ENCODE peak calls at places on chromosomes 3 and 15, in four cellular contexts. One of them, this sample, is unnamed.
A peak's percentile ranks its signal among the peaks of the same experiment; 100 is the strongest.

GRCh38 chr15:61095804-61096506 is 133.1 kb downstream of the RORA start:
- DNase-seq in breast epithelium: no peak
- DNase-seq in sigmoid colon: no peak
- DNase-seq in brain microvascular endothelial cell: no peak
- DNase-seq in this sample: peak; percentile 55

GRCh38 chr3:197801801-197802504 is 10.9 kb downstream of the LRCH3 start:
- DNase-seq in sigmoid colon: no peak
- DNase-seq in brain microvascular endothelial cell: no peak
- DNase-seq in breast epithelium: peak; percentile 37
- DNase-seq in this sample: peak; percentile 35

GRCh38 chr15:81182746-81183402 is 13.8 kb upstream of the IL16 start:
- DNase-seq in sigmoid colon: peak; percentile 70
- DNase-seq in breast epithelium: no peak
- DNase-seq in brain microvascular endothelial cell: no peak
- DNase-seq in this sample: no peak

GRCh38 chr15:40770147-40770721 is 454 bp downstream of the C15orf62 start:
- DNase-seq in sigmoid colon: no peak
- DNase-seq in breast epithelium: peak; percentile 57
- DNase-seq in brain microvascular endothelial cell: no peak
- DNase-seq in this sample: peak; percentile 89

GRCh38 chr3:24156466-24156865 is 211.4 kb downstream of the NR1D2 start:
- DNase-seq in brain microvascular endothelial cell: peak; percentile 67
- DNase-seq in breast epithelium: no peak
- DNase-seq in sigmoid colon: no peak
- DNase-seq in this sample: no peak

GRCh38 chr3:165837058-165837525 is at the start of gene BCHE:
- DNase-seq in brain microvascular endothelial cell: peak; percentile 84
- DNase-seq in breast epithelium: no peak
- DNase-seq in sigmoid colon: peak; percentile 64
- DNase-seq in this sample: no peak

GRCh38 chr15:29131336-29132109 is 138.1 kb downstream of the NSMCE3 start:
- DNase-seq in brain microvascular endothelial cell: no peak
- DNase-seq in breast epithelium: no peak
- DNase-seq in sigmoid colon: peak; percentile 46
- DNase-seq in this sample: no peak

GRCh38 chr3:126013742-126014141 is 44.8 kb downstream of the ROPN1B start:
- DNase-seq in brain microvascular endothelial cell: no peak
- DNase-seq in sigmoid colon: no peak
- DNase-seq in breast epithelium: no peak
- DNase-seq in this sample: no peak

GRCh38 chr3:87229113-87229512 is 2.0 kb downstream of the CHMP2B start:
- DNase-seq in breast epithelium: no peak
- DNase-seq in brain microvascular endothelial cell: no peak
- DNase-seq in sigmoid colon: no peak
- DNase-seq in this sample: no peak

GRCh38 chr3:54347933-54348332 is 225.6 kb downstream of the CACNA2D3 start:
- DNase-seq in breast epithelium: no peak
- DNase-seq in sigmoid colon: no peak
- DNase-seq in brain microvascular endothelial cell: no peak
- DNase-seq in this sample: no peak

GRCh38 chr15:96234109-96234892 is 96.2 kb upstream of the NR2F2 start:
- DNase-seq in sigmoid colon: no peak
- DNase-seq in breast epithelium: no peak
- DNase-seq in brain microvascular endothelial cell: no peak
- DNase-seq in this sample: no peak

GRCh38 chr3:194906970-194907629 is 221.4 kb downstream of the FAM43A start:
- DNase-seq in brain microvascular endothelial cell: no peak
- DNase-seq in sigmoid colon: no peak
- DNase-seq in breast epithelium: no peak
- DNase-seq in this sample: no peak

GRCh38 chr15:92528736-92529135 is 126.8 kb downstream of the FAM174B start:
- DNase-seq in brain microvascular endothelial cell: no peak
- DNase-seq in breast epithelium: no peak
- DNase-seq in sigmoid colon: no peak
- DNase-seq in this sample: no peak

GRCh38 chr3:51637941-51638471 is 33.0 kb upstream of the TEX264 start:
- DNase-seq in breast epithelium: no peak
- DNase-seq in sigmoid colon: no peak
- DNase-seq in brain microvascular endothelial cell: peak; percentile 72
- DNase-seq in this sample: peak; percentile 58
- H3K36me3 ChIP-seq in breast epithelium: peaks cover 4% of the 10 kb centered on the region
- H3K36me3 ChIP-seq in sigmoid colon: peaks cover 100% of the 10 kb centered on the region
- H3K36me3 ChIP-seq in brain microvascular endothelial cell: peaks cover 49% of the 10 kb centered on the region
- H3K36me3 ChIP-seq in this sample: peaks cover 23% of the 10 kb centered on the region

GRCh38 chr3:184491867-184492615 is 69.5 kb upstream of the EPHB3 start:
- DNase-seq in breast epithelium: no peak
- DNase-seq in sigmoid colon: no peak
- DNase-seq in brain microvascular endothelial cell: no peak
- DNase-seq in this sample: no peak
- H3K4me3 ChIP-seq in breast epithelium: peak overlapping the region; percentile 28
- H3K4me3 ChIP-seq in sigmoid colon: no peak overlapping the region
- H3K4me3 ChIP-seq in brain microvascular endothelial cell: no peak overlapping the region
- H3K4me3 ChIP-seq in this sample: no peak overlapping the region

GRCh38 chr3:119600732-119601131 is 3.0 kb downstream of the PLA1A start:
- DNase-seq in breast epithelium: no peak
- DNase-seq in brain microvascular endothelial cell: no peak
- DNase-seq in sigmoid colon: no peak
- DNase-seq in this sample: no peak

GRCh38 chr3:119599558-119600174 is 2.0 kb downstream of the PLA1A start:
- DNase-seq in brain microvascular endothelial cell: no peak
- DNase-seq in sigmoid colon: no peak
- DNase-seq in breast epithelium: no peak
- DNase-seq in this sample: no peak

GRCh38 chr3:119597548-119598288 is at the start of gene PLA1A:
- DNase-seq in brain microvascular endothelial cell: no peak
- DNase-seq in sigmoid colon: no peak
- DNase-seq in breast epithelium: no peak
- DNase-seq in this sample: peak; percentile 20

GRCh38 chr3:119596392-119596791 is 1.3 kb upstream of the PLA1A start:
- DNase-seq in sigmoid colon: no peak
- DNase-seq in breast epithelium: no peak
- DNase-seq in brain microvascular endothelial cell: no peak
- DNase-seq in this sample: no peak

GRCh38 chr3:119598410-119599098 is 869 bp downstream of the PLA1A start:
- DNase-seq in sigmoid colon: no peak
- DNase-seq in breast epithelium: no peak
- DNase-seq in brain microvascular endothelial cell: no peak
- DNase-seq in this sample: no peak
- H3K27ac ChIP-seq in sigmoid colon: no peak overlapping the region
- H3K27ac ChIP-seq in breast epithelium: no peak overlapping the region
- H3K27ac ChIP-seq in brain microvascular endothelial cell: no peak overlapping the region
- H3K27ac ChIP-seq in this sample: no peak overlapping the region

GRCh38 chr15:98898122-98898521 is 109.5 kb downstream of the PGPEP1L start:
- DNase-seq in breast epithelium: no peak
- DNase-seq in brain microvascular endothelial cell: no peak
- DNase-seq in sigmoid colon: no peak
- DNase-seq in this sample: no peak
- H3K36me3 ChIP-seq in breast epithelium: peaks cover 4% of the 10 kb centered on the region
- H3K36me3 ChIP-seq in brain microvascular endothelial cell: no peaks in the 10 kb centered on the region
- H3K36me3 ChIP-seq in sigmoid colon: no peaks in the 10 kb centered on the region
- H3K36me3 ChIP-seq in this sample: no peaks in the 10 kb centered on the region

DNA sequence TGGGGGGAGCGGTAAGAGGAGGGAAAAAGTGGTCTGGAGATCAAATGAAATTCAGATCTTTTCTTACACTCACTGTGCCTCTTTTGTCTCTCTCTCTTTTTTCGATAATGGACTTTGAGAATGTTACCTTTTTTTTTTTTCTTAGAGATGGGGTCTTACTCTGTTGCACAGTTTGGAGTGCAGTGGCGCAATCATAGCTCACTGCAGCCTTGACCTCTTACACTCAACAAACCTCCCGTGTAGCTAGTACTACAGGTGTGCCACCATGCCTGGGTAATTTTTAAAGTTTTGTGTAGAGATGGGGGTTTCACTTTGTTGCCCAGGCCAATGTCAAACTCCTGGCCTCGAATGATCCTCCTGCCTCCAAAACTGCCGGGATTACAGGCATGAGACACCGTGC is 15.6 kb downstream of the ABHD5 start:
- DNase-seq in breast epithelium: no peak
- DNase-seq in brain microvascular endothelial cell: no peak
- DNase-seq in sigmoid colon: no peak
- DNase-seq in this sample: no peak
- H3K4me3 ChIP-seq in breast epithelium: no peak overlapping the region
- H3K4me3 ChIP-seq in brain microvascular endothelial cell: no peak overlapping the region
- H3K4me3 ChIP-seq in sigmoid colon: no peak overlapping the region
- H3K4me3 ChIP-seq in this sample: no peak overlapping the region

GRCh38 chr3:132283440-132283839 is 33.8 kb upstream of the ACP3 start:
- DNase-seq in brain microvascular endothelial cell: no peak
- DNase-seq in breast epithelium: no peak
- DNase-seq in sigmoid colon: no peak
- DNase-seq in this sample: no peak

GRCh38 chr3:132285620-132285945 is 31.6 kb upstream of the ACP3 start:
- DNase-seq in sigmoid colon: no peak
- DNase-seq in breast epithelium: no peak
- DNase-seq in brain microvascular endothelial cell: no peak
- DNase-seq in this sample: peak; percentile 40

GRCh38 chr3:132284006-132284405 is 33.2 kb upstream of the ACP3 start:
- DNase-seq in breast epithelium: no peak
- DNase-seq in sigmoid colon: no peak
- DNase-seq in brain microvascular endothelial cell: no peak
- DNase-seq in this sample: no peak

GRCh38 chr3:132286035-132286434 is 31.2 kb upstream of the ACP3 start:
- DNase-seq in breast epithelium: no peak
- DNase-seq in brain microvascular endothelial cell: no peak
- DNase-seq in sigmoid colon: no peak
- DNase-seq in this sample: peak; percentile 78

DNA sequence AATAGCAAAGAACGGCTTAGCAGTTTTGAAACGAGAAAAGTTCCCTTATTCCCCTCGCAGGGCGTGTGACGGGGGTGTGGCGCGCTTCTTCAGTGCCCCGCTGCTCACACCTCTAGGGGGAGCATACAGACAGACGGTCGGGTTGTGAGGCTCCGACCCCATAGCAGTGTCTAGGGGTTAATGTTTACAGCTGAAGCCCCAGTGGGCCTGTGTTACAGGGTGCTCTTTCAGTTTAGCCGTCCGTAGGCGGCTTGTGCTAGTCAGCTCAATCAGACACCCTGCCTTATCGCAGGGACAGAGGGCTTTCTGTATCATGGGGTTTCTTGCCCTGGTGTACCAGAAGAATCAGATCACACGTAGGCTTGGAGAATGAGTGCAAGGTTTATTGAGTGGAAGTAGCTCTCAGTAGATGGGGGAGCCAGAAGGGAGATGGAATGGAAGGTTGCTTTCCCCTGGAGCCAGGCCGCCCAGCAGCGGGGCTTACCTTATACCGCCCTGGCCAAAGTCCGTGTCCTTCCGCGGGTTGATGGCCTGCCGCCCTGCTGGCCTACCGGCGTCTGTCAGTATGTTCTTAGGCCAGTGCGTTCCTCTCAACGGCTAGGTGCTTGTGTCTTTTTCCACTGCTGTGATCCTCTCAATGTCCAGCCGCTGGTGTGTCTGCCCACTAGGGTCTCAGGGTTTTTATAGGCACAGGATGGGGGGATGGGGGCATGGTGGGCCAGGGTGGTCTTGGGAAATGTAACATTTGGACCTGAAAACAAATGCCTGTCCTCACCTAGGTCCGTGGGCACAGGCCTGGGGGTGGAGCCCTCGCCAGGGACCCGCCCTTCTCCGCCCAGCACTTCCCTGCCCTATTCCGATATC is 32.2 kb upstream of the ACP3 start:
- DNase-seq in brain microvascular endothelial cell: no peak
- DNase-seq in sigmoid colon: no peak
- DNase-seq in breast epithelium: no peak
- DNase-seq in this sample: peak; percentile 62
- H3K27ac ChIP-seq in brain microvascular endothelial cell: no peak overlapping the region
- H3K27ac ChIP-seq in sigmoid colon: no peak overlapping the region
- H3K27ac ChIP-seq in breast epithelium: no peak overlapping the region
- H3K27ac ChIP-seq in this sample: peak overlapping the region; percentile 39